ENCODE peak calls at places on chromosomes 3 and 15, in four cellular contexts. One of them, this sample, is unnamed. For H3K9me3, the result is how much of the 10 kb centered on the place peaks cover.

GRCh38 chr3:59367150-59367549 is 317.3 kb upstream of the CFAP20DC start:
- DNase-seq in psoas muscle: no peak
- DNase-seq in iPS DF 6.9: no peak
- DNase-seq in IMR-90: peak
- DNase-seq in this sample: no peak

GRCh38 chr3:145899229-145899628 is 261.8 kb downstream of the PLOD2 start:
- DNase-seq in IMR-90: no peak
- DNase-seq in iPS DF 6.9: no peak
- DNase-seq in psoas muscle: no peak
- DNase-seq in this sample: no peak

GRCh38 chr3:168782193-168782592 is 686.5 kb upstream of the GOLIM4 start:
- DNase-seq in psoas muscle: no peak
- DNase-seq in iPS DF 6.9: no peak
- DNase-seq in IMR-90: no peak
- DNase-seq in this sample: no peak

GRCh38 chr3:158352551-158352950 is 218.4 kb upstream of the MLF1 start:
- DNase-seq in psoas muscle: no peak
- DNase-seq in IMR-90: no peak
- DNase-seq in iPS DF 6.9: no peak
- DNase-seq in this sample: no peak

GRCh38 chr3:154214320-154214719 is 93.1 kb downstream of the ARHGEF26 start:
- DNase-seq in iPS DF 6.9: no peak
- DNase-seq in psoas muscle: no peak
- DNase-seq in IMR-90: peak
- DNase-seq in this sample: no peak

GRCh38 chr3:8768364-8769087 is 887 bp downstream of the OXTR start:
- DNase-seq in psoas muscle: no peak
- DNase-seq in iPS DF 6.9: no peak
- DNase-seq in IMR-90: no peak
- DNase-seq in this sample: no peak

GRCh38 chr15:84668221-84668982 is 10.4 kb upstream of the NMB start:
- DNase-seq in psoas muscle: no peak
- DNase-seq in IMR-90: no peak
- DNase-seq in iPS DF 6.9: no peak
- DNase-seq in this sample: no peak

GRCh38 chr15:22947101-22948000 is 32.8 kb downstream of the CYFIP1 start:
- DNase-seq in psoas muscle: no peak
- DNase-seq in IMR-90: no peak
- DNase-seq in iPS DF 6.9: no peak
- DNase-seq in this sample: no peak

GRCh38 chr3:168071535-168071934 is 24.2 kb downstream of the GOLIM4 start:
- DNase-seq in IMR-90: peak
- DNase-seq in iPS DF 6.9: no peak
- DNase-seq in psoas muscle: no peak
- DNase-seq in this sample: no peak

GRCh38 chr3:10337323-10338163 is 16.6 kb upstream of the SEC13 start:
- DNase-seq in iPS DF 6.9: no peak
- DNase-seq in psoas muscle: peak
- DNase-seq in IMR-90: no peak
- DNase-seq in this sample: no peak

GRCh38 chr15:40097968-40098476 is 10.7 kb downstream of the BMF start:
- DNase-seq in psoas muscle: peak
- DNase-seq in IMR-90: no peak
- DNase-seq in iPS DF 6.9: no peak
- DNase-seq in this sample: no peak

GRCh38 chr3:58585994-58586393 is 8.8 kb upstream of the FAM107A start:
- DNase-seq in psoas muscle: no peak
- DNase-seq in IMR-90: no peak
- DNase-seq in iPS DF 6.9: no peak
- DNase-seq in this sample: no peak

GRCh38 chr3:50428007-50428633 is 68.8 kb upstream of the TMEM115 start:
- DNase-seq in IMR-90: no peak
- DNase-seq in iPS DF 6.9: no peak
- DNase-seq in psoas muscle: no peak
- DNase-seq in this sample: no peak

GRCh38 chr3:194117114-194117845 is 18.7 kb upstream of the HES1 start:
- DNase-seq in psoas muscle: no peak
- DNase-seq in iPS DF 6.9: no peak
- DNase-seq in IMR-90: no peak
- DNase-seq in this sample: no peak

GRCh38 chr15:87608238-87609028 is 648.1 kb downstream of the NTRK3 start:
- DNase-seq in iPS DF 6.9: no peak
- DNase-seq in IMR-90: no peak
- DNase-seq in psoas muscle: no peak
- DNase-seq in this sample: no peak

GRCh38 chr3:121477589-121477988 is 68.2 kb downstream of the POLQ start:
- DNase-seq in psoas muscle: no peak
- DNase-seq in iPS DF 6.9: no peak
- DNase-seq in IMR-90: peak
- DNase-seq in this sample: no peak

GRCh38 chr3:42123012-42123581 is 31.9 kb downstream of the TRAK1 start:
- DNase-seq in psoas muscle: no peak
- DNase-seq in iPS DF 6.9: no peak
- DNase-seq in IMR-90: peak
- DNase-seq in this sample: no peak

GRCh38 chr3:105938101-105938500 is 69.3 kb upstream of the CBLB start:
- DNase-seq in IMR-90: peak
- DNase-seq in iPS DF 6.9: no peak
- DNase-seq in psoas muscle: no peak
- DNase-seq in this sample: no peak

GRCh38 chr3:105387122-105387751 is 20.5 kb downstream of the ALCAM start:
- DNase-seq in psoas muscle: no peak
- DNase-seq in IMR-90: peak
- DNase-seq in iPS DF 6.9: no peak
- DNase-seq in this sample: no peak

GRCh38 chr3:178056868-178057267 is 479.4 kb upstream of the KCNMB2 start:
- DNase-seq in IMR-90: peak
- DNase-seq in psoas muscle: no peak
- DNase-seq in iPS DF 6.9: no peak
- DNase-seq in this sample: no peak

GRCh38 chr3:171687998-171688397 is 122.3 kb downstream of the PLD1 start:
- DNase-seq in psoas muscle: no peak
- DNase-seq in IMR-90: no peak
- DNase-seq in iPS DF 6.9: no peak
- DNase-seq in this sample: no peak

GRCh38 chr15:66907826-66908502 is 157.4 kb upstream of the SMAD3 start:
- DNase-seq in psoas muscle: peak
- DNase-seq in iPS DF 6.9: no peak
- DNase-seq in IMR-90: peak
- DNase-seq in this sample: no peak

GRCh38 chr3:149608987-149609386 is 48.8 kb downstream of the WWTR1 start:
- DNase-seq in psoas muscle: no peak
- DNase-seq in IMR-90: no peak
- DNase-seq in iPS DF 6.9: no peak
- DNase-seq in this sample: no peak

GRCh38 chr3:169818330-169818729 is 5.6 kb upstream of the LRRC34 start:
- DNase-seq in IMR-90: peak
- DNase-seq in iPS DF 6.9: no peak
- DNase-seq in psoas muscle: no peak
- DNase-seq in this sample: no peak

GRCh38 chr15:99574048-99574447 is 8.3 kb downstream of the MEF2A start:
- DNase-seq in IMR-90: no peak
- DNase-seq in psoas muscle: no peak
- DNase-seq in iPS DF 6.9: no peak
- DNase-seq in this sample: no peak
- H3K9me3 ChIP-seq in IMR-90: under half
- H3K9me3 ChIP-seq in psoas muscle: under half
- H3K9me3 ChIP-seq in iPS DF 6.9: under half
- H3K9me3 ChIP-seq in this sample: under half

GRCh38 chr3:44028-44676 is 152.4 kb upstream of the CHL1 start:
- DNase-seq in IMR-90: no peak
- DNase-seq in iPS DF 6.9: no peak
- DNase-seq in psoas muscle: no peak
- DNase-seq in this sample: no peak
- H3K9me3 ChIP-seq in IMR-90: under half
- H3K9me3 ChIP-seq in iPS DF 6.9: under half
- H3K9me3 ChIP-seq in psoas muscle: under half
- H3K9me3 ChIP-seq in this sample: under half

DNA sequence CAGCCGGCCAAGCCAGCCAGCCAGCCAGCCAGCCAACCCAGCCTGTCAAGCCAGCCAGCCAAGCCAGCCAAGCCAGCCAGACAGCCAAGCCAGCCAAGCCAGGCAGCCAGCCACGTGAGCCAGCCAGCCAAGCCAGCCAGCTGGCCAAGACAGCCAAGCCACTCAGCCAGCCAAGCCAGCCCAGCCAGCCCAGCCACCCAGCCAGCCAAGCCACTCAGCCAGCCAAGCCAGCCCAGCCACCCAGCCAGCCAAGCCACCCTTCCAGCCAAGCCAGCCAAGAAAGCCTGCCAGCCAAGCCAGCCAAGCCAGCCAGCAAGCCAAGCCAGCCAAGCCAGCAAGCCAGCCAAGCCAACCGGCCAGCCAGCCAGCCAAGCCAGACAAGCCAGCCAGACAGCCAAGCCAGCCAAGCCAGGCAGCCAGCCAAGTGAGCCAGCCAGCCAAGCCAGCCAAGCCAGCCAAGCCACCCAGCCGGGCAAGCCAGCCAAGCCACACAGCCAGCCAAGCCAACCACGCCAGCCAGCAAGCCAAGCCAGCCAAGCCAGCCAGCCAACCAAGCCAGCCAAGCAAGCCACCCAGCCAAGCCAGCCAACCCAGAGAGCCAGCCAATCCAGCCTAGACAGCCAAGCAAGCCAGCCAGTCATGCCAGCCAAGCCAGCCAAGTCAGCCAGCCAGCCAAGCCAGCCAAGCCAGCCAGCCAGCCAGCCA is 199.5 kb downstream of the GOLGA6L6 start:
- DNase-seq in iPS DF 6.9: no peak
- DNase-seq in IMR-90: no peak
- DNase-seq in psoas muscle: peak
- DNase-seq in this sample: no peak
- H3K9me3 ChIP-seq in iPS DF 6.9: under half
- H3K9me3 ChIP-seq in IMR-90: half or more
- H3K9me3 ChIP-seq in psoas muscle: under half
- H3K9me3 ChIP-seq in this sample: under half

DNA sequence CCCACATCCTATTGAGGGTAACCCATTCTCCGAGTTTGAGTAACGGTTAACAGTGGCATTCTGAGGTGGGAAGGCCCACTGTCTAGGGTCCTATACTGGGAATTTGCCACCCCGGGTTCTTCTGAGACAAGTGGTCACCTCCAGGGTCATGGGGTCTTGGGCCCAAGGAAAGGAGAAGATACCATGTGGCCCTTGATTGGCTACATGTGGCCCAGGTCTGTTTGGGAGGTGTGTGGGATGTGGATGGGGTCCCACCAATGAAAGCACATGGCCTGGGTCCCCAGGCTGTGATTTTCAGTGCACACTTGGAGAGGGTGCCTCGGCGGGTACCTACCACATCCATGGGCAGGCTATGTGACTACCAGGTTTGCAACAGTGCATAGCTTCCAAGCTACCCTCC is 214.4 kb downstream of the UBE3A start:
- DNase-seq in iPS DF 6.9: no peak
- DNase-seq in IMR-90: no peak
- DNase-seq in psoas muscle: no peak
- DNase-seq in this sample: no peak
- H3K9me3 ChIP-seq in iPS DF 6.9: under half
- H3K9me3 ChIP-seq in IMR-90: half or more
- H3K9me3 ChIP-seq in psoas muscle: under half
- H3K9me3 ChIP-seq in this sample: under half

GRCh38 chr15:96796841-96797240 is 466.3 kb downstream of the NR2F2 start:
- DNase-seq in iPS DF 6.9: no peak
- DNase-seq in IMR-90: no peak
- DNase-seq in psoas muscle: no peak
- DNase-seq in this sample: no peak

GRCh38 chr15:96789999-96790398 is 459.5 kb downstream of the NR2F2 start:
- DNase-seq in iPS DF 6.9: no peak
- DNase-seq in IMR-90: no peak
- DNase-seq in psoas muscle: no peak
- DNase-seq in this sample: no peak

GRCh38 chr15:96792216-96792615 is 461.7 kb downstream of the NR2F2 start:
- DNase-seq in iPS DF 6.9: no peak
- DNase-seq in IMR-90: no peak
- DNase-seq in psoas muscle: no peak
- DNase-seq in this sample: no peak
- H3K9me3 ChIP-seq in iPS DF 6.9: under half
- H3K9me3 ChIP-seq in IMR-90: under half
- H3K9me3 ChIP-seq in psoas muscle: under half
- H3K9me3 ChIP-seq in this sample: under half